ENCODE peak calls at places on chromosomes 5 and 9, in four cellular contexts. D, S, X and H are unnamed samples.

GRCh38 chr9:70873506-70873905 is 247.9 kb downstream of the TRPM3 start:
- DNase-seq in D (no peak), S (no peak), X (no peak), H (no peak)

GRCh38 chr9:127136081-127136879 is 13.8 kb upstream of the ANGPTL2 start:
- DNase-seq in D (no peak), S (no peak), X (no peak), H (no peak)

GRCh38 chr9:110979636-110980035 is 58.6 kb downstream of the LPAR1 start:
- DNase-seq in D (no peak), S (no peak), X (no peak), H (peak; percentile 37)

GRCh38 chr5:107889387-107889786 is 218.7 kb upstream of the EFNA5 start:
- DNase-seq in D (no peak), S (no peak), X (no peak), H (peak; percentile 45)

GRCh38 chr5:66223637-66224036 is 79.5 kb downstream of the SREK1 start:
- DNase-seq in D (peak; percentile 33), S (no peak), X (no peak), H (peak; percentile 39)

GRCh38 chr5:126450388-126450787 is 27.2 kb downstream of the GRAMD2B start:
- DNase-seq in D (no peak), S (no peak), X (no peak), H (peak; percentile 45)

GRCh38 chr9:94827584-94828304 is 101.2 kb downstream of the AOPEP start:
- DNase-seq in D (no peak), S (no peak), X (no peak), H (peak; percentile 81)

GRCh38 chr5:114447084-114447773 is 85.4 kb downstream of the KCNN2 start:
- DNase-seq in D (peak; percentile 27), S (no peak), X (no peak), H (peak; percentile 19)

GRCh38 chr9:95788011-95788410 is 87.5 kb upstream of the ERCC6L2 start:
- DNase-seq in D (no peak), S (no peak), X (no peak), H (no peak)

GRCh38 chr5:54844905-54845566 is 140.4 kb downstream of the ESM1 start:
- DNase-seq in D (peak; percentile 62), S (peak; percentile 41), X (peak; percentile 15), H (peak; percentile 83)

GRCh38 chr9:81801190-81801589 is 111.8 kb upstream of the TLE1 start:
- DNase-seq in D (peak; percentile 4), S (no peak), X (no peak), H (no peak)

GRCh38 chr5:1975406-1975715 is 92.6 kb upstream of the IRX4 start:
- DNase-seq in D (no peak), S (no peak), X (no peak), H (no peak)

GRCh38 chr9:127162567-127163365 is 40.3 kb upstream of the ANGPTL2 start:
- DNase-seq in D (no peak), S (no peak), X (no peak), H (no peak)

GRCh38 chr9:131012396-131012917 is 3.5 kb downstream of the LAMC3 start:
- DNase-seq in D (no peak), S (no peak), X (peak; percentile 23), H (peak; percentile 68)

GRCh38 chr5:1743061-1743768 is 56.4 kb downstream of the MRPL36 start:
- DNase-seq in D (no peak), S (no peak), X (no peak), H (no peak)

GRCh38 chr9:95506692-95507455 is 9.9 kb downstream of the PTCH1 start:
- DNase-seq in D (peak; percentile 25), S (no peak), X (peak; percentile 64), H (peak; percentile 83)

GRCh38 chr9:31637861-31638260 is 746.6 kb upstream of the ACO1 start:
- DNase-seq in D (no peak), S (no peak), X (no peak), H (no peak)

GRCh38 chr5:95731571-95732554 is 727 bp downstream of the RHOBTB3 start:
- DNase-seq in D (peak; percentile 18), S (no peak), X (peak; percentile 75), H (peak; percentile 58)

GRCh38 chr9:5008206-5008605 is 23.1 kb downstream of the JAK2 start:
- DNase-seq in D (no peak), S (no peak), X (no peak), H (peak; percentile 29)
- TF ChIP-seq CTCF in D (no peak), S (no peak), X (no peak), H (no peak)

DNA sequence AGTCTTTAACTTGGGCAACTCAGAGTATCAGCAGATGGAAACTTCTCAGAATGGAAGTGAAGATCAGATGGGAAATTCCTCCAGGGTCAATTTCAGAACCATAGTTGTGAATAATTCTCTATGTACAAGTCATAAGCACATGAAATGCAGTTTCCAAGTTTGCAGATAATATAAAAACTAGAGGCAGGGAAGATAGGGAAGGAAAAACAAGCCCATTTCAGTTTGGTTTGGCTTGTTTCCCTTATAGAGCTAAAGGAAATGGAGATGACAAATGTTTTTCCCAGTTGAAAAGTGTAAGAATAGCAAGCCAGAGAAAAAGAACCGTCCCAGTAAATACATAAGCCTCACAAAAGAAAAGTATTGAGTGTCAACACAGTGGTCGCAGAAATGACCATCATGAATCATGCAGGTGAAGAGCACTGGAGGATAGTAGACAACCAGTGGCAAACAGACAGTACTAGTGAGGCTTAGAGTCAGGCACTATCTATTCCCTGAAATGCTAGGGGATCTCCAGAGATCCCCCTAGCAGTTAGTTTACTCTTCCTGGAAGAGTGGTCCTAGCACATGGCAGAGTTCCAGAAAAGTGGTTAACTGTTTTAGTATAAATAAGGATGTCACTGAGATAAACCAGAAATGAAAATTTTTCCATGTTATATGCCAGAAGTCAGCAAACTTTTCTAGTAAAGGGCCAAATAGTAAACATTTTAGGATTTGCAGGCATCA is 245.9 kb downstream of the SAXO1 start:
- DNase-seq in D (no peak), S (no peak), X (no peak), H (peak; percentile 57)
- H3K4me3 ChIP-seq in D (no peak overlapping the region), S (no peak overlapping the region), X (no peak overlapping the region), H (no peak overlapping the region)

GRCh38 chr9:128624566-128624965 is 32.1 kb downstream of the DYNC2I2 start:
- DNase-seq in D (no peak), S (no peak), X (peak; percentile 12), H (no peak)
- TF ChIP-seq CTCF in D (no peak), S (no peak), X (no peak), H (no peak)

DNA sequence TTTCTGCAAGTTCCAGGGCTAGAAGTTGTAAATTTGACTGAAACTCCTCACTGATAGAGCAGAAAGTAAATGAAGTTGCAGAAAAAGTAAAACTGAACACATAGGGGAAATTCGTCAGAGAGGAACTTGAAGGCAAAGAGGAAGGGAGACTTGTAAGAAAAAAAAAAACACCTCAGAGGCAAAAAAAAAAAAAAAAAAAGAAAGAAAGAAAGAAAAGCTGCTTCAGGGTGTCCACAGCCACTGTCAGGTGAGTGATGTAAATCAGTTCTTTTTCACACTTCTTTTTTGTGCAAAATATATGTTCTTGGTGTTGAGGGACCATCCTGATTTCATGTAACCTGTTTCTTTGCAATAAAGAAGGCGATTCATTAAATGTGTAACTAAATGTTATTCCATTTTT is 336.2 kb upstream of the ZNF462 start:
- DNase-seq in D (no peak), S (no peak), X (no peak), H (no peak)
- H3K4me3 ChIP-seq in D (no peak overlapping the region), S (no peak overlapping the region), X (no peak overlapping the region), H (no peak overlapping the region)

GRCh38 chr9:124616961-124617360 is 109.8 kb upstream of the NR5A1 start:
- DNase-seq in D (no peak), S (no peak), X (no peak), H (no peak)

GRCh38 chr9:124613849-124614248 is 106.7 kb upstream of the NR5A1 start:
- DNase-seq in D (no peak), S (no peak), X (no peak), H (no peak)

GRCh38 chr9:124617477-124618141 is 110.4 kb upstream of the NR5A1 start:
- DNase-seq in D (peak; percentile 78), S (peak; percentile 48), X (peak; percentile 78), H (peak; percentile 89)

GRCh38 chr9:124618476-124618875 is 111.3 kb upstream of the NR5A1 start:
- DNase-seq in D (peak; percentile 18), S (no peak), X (no peak), H (no peak)

GRCh38 chr9:124615100-124615742 is 108.0 kb upstream of the NR5A1 start:
- DNase-seq in D (no peak), S (no peak), X (no peak), H (no peak)
- TF ChIP-seq CTCF in D (no peak), S (no peak), X (no peak), H (no peak)